ENCODE peak calls at places on chromosome 19, in four cellular contexts. F is body of pancreas, Q is thyroid gland, J is heart left ventricle. L is an unnamed sample.

GRCh38 chr19:53094749-53095575 is 8.3 kb downstream of the ZNF160 start:
- DNase-seq in F (no peak), Q (no peak), J (no peak), L (no peak)

GRCh38 chr19:39937094-39937493 is 2.7 kb upstream of the FCGBP start:
- DNase-seq in Q (no peak), J (no peak), F (no peak), L (no peak)

GRCh38 chr19:48560095-48560530 is 8.1 kb downstream of the SULT2B1 start:
- DNase-seq in J (no peak), Q (no peak), F (no peak), L (no peak)

GRCh38 chr19:20325151-20325550 is 158.1 kb downstream of the ZNF486 start:
- DNase-seq in J (no peak), Q (no peak), F (no peak), L (no peak)

GRCh38 chr19:2145831-2146241 is 5.5 kb downstream of the AP3D1 start:
- DNase-seq in Q (no peak), J (no peak), F (no peak), L (no peak)

GRCh38 chr19:47035127-47035494 is 13.3 kb downstream of the TMEM160 start:
- DNase-seq in F (no peak), J (no peak), Q (no peak), L (no peak)

GRCh38 chr19:33040994-33041827 is 23.5 kb downstream of the RHPN2 start:
- DNase-seq in Q (no peak), F (peak; percentile 67), J (no peak), L (no peak)

GRCh38 chr19:12745166-12745897 is 6.3 kb upstream of the BEST2 start:
- DNase-seq in Q (no peak), F (no peak), J (no peak), L (no peak)

GRCh38 chr19:584240-585001 is 5.3 kb upstream of the HCN2 start:
- DNase-seq in Q (peak; percentile 14), J (no peak), F (peak; percentile 33), L (no peak)

GRCh38 chr19:37998801-37999308 is 91.8 kb downstream of the SIPA1L3 start:
- DNase-seq in F (no peak), Q (no peak), J (no peak), L (no peak)

GRCh38 chr19:5126498-5127223 is 157.7 kb downstream of the KDM4B start:
- DNase-seq in Q (no peak), J (no peak), F (no peak), L (no peak)

GRCh38 chr19:46191972-46192371 is 37.6 kb upstream of the IGFL1 start:
- DNase-seq in F (no peak), Q (no peak), J (no peak), L (no peak)

GRCh38 chr19:38851622-38852230 is 1.9 kb upstream of the HNRNPL start:
- DNase-seq in J (peak; percentile 95), F (peak; percentile 94), Q (peak; percentile 95), L (peak; percentile 67)

DNA sequence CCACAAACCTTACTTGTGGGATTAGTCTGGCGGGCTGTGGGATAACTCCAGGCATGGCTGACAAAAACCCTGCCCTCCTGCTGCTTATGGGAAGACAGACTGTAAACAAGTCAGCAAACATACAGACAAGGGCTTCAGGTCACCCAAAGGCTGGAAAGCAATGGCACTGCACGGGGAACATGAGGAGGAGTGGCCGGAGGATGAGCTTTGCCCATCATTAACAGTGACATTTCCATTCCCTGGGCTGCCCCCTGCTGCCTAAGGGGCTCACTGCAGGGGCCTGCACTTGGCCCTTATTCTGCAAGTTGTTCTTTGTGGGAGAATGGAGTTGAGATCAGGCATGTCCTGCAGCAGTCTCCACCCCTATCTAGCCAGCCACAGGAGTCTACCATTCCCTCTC is 91.3 kb downstream of the UQCRFS1 start:
- DNase-seq in F (no peak), J (no peak), Q (no peak), L (no peak)
- TF ChIP-seq CTCF in F (no peak), J (peak; percentile 50), Q (no peak), L (no peak)

DNA sequence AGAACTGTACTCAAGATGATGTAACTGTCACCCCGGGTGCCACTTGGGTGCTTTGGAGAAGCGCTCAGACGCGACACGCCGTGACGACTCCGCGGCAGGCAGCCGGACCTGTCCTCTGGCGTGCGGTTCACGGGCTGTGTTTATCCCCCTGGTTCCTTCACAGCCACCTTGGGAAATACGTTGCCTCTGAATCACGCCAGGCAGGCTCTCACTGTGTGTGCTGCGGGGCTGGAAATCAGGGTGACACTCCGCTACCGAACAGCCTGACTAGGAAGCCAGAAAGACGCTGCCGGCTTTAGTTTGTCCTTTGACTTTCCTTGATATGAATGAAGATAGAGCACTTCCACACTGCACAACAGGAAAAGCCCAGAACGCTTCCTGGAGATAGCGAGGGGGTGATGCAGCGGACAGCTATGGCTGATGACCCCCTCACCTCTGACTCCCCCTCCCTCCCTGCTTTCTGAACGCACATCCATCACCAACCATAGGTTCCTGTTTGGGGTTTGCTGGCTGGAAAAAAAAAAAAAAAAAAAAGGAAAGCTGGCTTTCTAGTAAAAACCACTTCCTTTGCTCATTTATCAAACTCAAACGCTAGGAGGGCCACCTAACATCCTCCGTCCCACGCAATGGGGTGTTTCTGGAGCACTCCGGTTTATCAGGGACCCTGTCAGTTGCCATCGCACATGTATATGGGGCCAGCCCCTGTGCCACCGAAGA is 3.7 kb upstream of the GP6 start:
- DNase-seq in J (no peak), Q (no peak), F (no peak), L (no peak)
- H3K4me3 ChIP-seq in J (no peak overlapping the region), Q (no peak overlapping the region), F (no peak overlapping the region), L (no peak overlapping the region)

DNA sequence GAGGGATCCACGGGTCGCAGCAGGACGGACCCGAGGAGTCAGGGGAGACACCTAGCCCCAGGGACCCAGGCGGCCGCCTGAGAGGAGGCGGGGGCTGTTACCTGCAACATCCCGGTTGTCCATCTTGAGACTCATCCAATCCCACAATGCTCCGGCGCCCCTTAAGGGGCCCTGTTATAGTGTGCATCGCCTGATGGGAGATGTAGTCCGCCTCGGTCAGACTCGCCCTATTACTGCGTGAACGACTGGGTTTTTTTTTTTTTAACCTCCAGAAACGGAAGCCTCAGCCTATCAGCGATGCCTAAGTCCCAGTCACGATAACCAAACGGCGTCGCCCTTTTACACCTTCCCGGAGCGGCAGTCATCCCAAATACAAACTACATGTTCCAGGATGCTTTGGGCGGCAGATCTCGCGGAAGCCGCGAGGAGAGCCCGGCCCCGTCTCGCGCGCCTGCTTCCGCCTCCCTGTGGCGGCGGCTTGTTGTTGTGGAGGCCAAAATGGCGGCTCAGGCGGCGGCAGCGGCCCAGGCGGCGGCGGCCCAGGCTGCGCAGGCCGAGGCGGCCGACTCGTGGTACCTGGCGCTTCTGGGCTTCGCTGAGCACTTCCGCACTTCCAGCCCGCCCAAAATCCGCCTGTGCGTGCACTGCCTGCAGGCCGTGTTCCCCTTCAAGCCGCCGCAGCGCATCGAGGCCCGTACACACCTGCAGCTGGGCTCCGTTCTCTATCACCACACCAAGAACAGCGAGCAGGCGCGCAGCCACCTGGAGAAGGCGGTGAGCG is at the start of the genes MAU2 and SUGP1:
- DNase-seq in Q (peak; percentile 90), J (peak; percentile 92), F (peak; percentile 87), L (peak; percentile 82)
- TF ChIP-seq CTCF in Q (no peak), J (peak; percentile 46), F (peak; percentile 22), L (peak; percentile 22)

GRCh38 chr19:17795495-17795856 is 538 bp downstream of the B3GNT3 start:
- DNase-seq in J (no peak), F (no peak), Q (no peak), L (no peak)

GRCh38 chr19:17796013-17796837 is 1.3 kb downstream of the B3GNT3 start:
- DNase-seq in Q (no peak), J (no peak), F (no peak), L (no peak)

GRCh38 chr19:17796838-17797168 is 1.9 kb downstream of the B3GNT3 start:
- DNase-seq in J (no peak), F (no peak), Q (no peak), L (no peak)

GRCh38 chr19:17794412-17794730 is 567 bp upstream of the B3GNT3 start:
- DNase-seq in J (no peak), F (no peak), Q (no peak), L (no peak)

DNA sequence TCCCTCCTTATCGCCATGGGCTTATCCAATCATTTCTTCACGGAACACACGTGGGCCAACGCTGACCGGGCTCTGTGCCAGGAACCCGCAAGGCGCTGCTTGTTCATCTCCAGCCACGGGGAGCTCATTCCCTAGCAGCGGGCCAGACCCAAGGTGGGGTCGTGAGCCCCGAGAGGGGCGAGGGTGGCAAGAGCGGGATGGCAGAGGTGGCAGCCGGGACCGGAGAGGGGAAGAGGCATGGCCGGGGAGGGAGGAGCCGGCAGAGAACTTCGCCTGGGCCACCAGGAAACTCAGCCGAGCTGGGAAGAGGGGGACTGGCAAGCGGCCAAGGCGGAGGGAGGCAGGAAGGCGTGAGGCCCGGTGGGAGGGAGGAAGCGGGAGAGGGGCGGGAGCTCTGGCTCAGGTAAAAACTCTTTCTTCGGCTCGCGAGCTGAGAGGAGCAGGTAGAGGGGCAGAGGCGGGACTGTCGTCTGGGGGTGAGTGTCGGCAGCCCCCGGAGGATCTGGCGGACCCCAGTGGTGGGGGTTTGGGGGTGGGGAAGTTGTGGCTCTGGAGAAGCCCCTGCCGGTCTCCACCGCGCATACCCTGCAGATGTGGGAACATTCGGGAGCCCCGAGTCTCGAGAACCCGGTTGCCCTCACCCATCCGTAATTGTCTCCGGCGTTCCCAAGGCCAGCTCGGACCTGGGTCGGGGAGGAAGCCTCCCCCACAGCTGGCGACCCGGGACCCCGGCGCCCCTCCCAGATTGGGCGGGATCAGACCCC is at the start of gene B3GNT3:
- DNase-seq in F (peak; percentile 79), J (no peak), Q (no peak), L (no peak)
- H3K4me3 ChIP-seq in F (peak within 1 kb of the TSS; percentile 2), J (no peak within 1 kb of the TSS), Q (no peak within 1 kb of the TSS), L (no peak within 1 kb of the TSS)

GRCh38 chr19:42023121-42023942 is 29.3 kb upstream of the ATP1A3 start:
- DNase-seq in F (no peak), J (no peak), Q (no peak), L (no peak)
- TF ChIP-seq CTCF in F (no peak), J (peak; percentile 16), Q (no peak), L (peak; percentile 54)

L was measured in HFF-Myc.